ENCODE peak calls at places on chromosomes 13 and 19, in four cellular contexts. R is activated naive CD8-positive, alpha-beta T cell treated with anti-CD3 and anti-CD28 coated beads for 36 hours; X is AG10803; Z is activated CD4-positive, alpha-beta T cell treated with anti-CD3 and anti-CD28 coated beads, Interleukin-2, amount 50 U/mL, for 24 hours. T is an unnamed sample.

GRCh38 chr13:33119886-33120543 is 103.8 kb downstream of the KL start:
- DNase-seq in X (no peak), Z (no peak), R (no peak), T (no peak)

GRCh38 chr19:29945433-29945832 is 3.4 kb downstream of the URI1 start:
- DNase-seq in X (no peak), R (no peak), Z (no peak), T (no peak)

GRCh38 chr13:80408270-80408669 is 67.3 kb upstream of the SPRY2 start:
- DNase-seq in Z (no peak), X (no peak), R (no peak), T (peak)

GRCh38 chr19:1172353-1173159 is 1.5 kb downstream of the SBNO2 start:
- DNase-seq in R (no peak), Z (no peak), X (peak), T (no peak)

GRCh38 chr19:40601061-40601973 is at the start of gene LTBP4:
- DNase-seq in Z (no peak), X (no peak), R (peak), T (no peak)

GRCh38 chr19:38617283-38617763 is 430 bp downstream of the MAP4K1 start:
- DNase-seq in X (no peak), R (peak), Z (peak), T (peak)

GRCh38 chr19:45069056-45069455 is 7.2 kb downstream of the ZNF296 start:
- DNase-seq in X (no peak), R (no peak), Z (no peak), T (no peak)

GRCh38 chr19:18940791-18941627 is at the start of gene HOMER3:
- DNase-seq in X (peak), R (peak), Z (peak), T (peak)

GRCh38 chr19:29843180-29844051 is 31.6 kb downstream of the CCNE1 start:
- DNase-seq in X (no peak), Z (no peak), R (peak), T (no peak)

GRCh38 chr19:47505506-47505905 is 9.4 kb downstream of the NAPA start:
- DNase-seq in Z (no peak), X (no peak), R (no peak), T (no peak)

GRCh38 chr19:13881692-13882418 is 4.9 kb downstream of the NANOS3 start:
- DNase-seq in X (peak), Z (peak), R (no peak), T (peak)

GRCh38 chr19:18385675-18386542 is at the start of gene GDF15:
- DNase-seq in Z (no peak), R (peak), X (peak), T (peak)

GRCh38 chr13:43325636-43326035 is 302.2 kb downstream of the DNAJC15 start:
- DNase-seq in R (no peak), X (no peak), Z (no peak), T (no peak)

GRCh38 chr13:30792257-30793000 is 57.1 kb downstream of the ALOX5AP start:
- DNase-seq in X (peak), R (no peak), Z (no peak), T (no peak)

GRCh38 chr13:91813255-91813654 is 414.8 kb downstream of the GPC5 start:
- DNase-seq in R (no peak), X (no peak), Z (no peak), T (no peak)

GRCh38 chr13:66805657-66806056 is 424.5 kb downstream of the PCDH9 start:
- DNase-seq in R (no peak), X (no peak), Z (no peak), T (no peak)

GRCh38 chr19:1163934-1164683 is 10.0 kb downstream of the SBNO2 start:
- DNase-seq in Z (no peak), X (no peak), R (no peak), T (no peak)

GRCh38 chr19:4015705-4016402 is 8.3 kb downstream of the PIAS4 start:
- DNase-seq in R (no peak), Z (no peak), X (no peak), T (no peak)

GRCh38 chr19:11152318-11153062 is 3.1 kb downstream of the SPC24 start:
- DNase-seq in X (peak), Z (no peak), R (no peak), T (no peak)

GRCh38 chr13:102033719-102034446 is 368.0 kb downstream of the FGF14 start:
- DNase-seq in Z (no peak), X (no peak), R (no peak), T (no peak)

GRCh38 chr13:33271759-33272158 is 13.8 kb downstream of the STARD13 start:
- DNase-seq in R (no peak), X (no peak), Z (no peak), T (no peak)